ENCODE peak calls at places on chromosomes 13 and 19, in ten cellular contexts. T is GM03348, K is glomerular endothelial cell, O is kidney tubule cell, C is WTC11, P is thoracic aorta, M is adrenal gland, B is foreskin keratinocyte, R is colonic mucosa, S is midbrain. U is an unnamed sample.

GRCh38 chr13:26025196-26025595 is 26.6 kb downstream of the SHISA2 start:
- DNase-seq in T (no peak), K (no peak), O (no peak), C (peak), P (no peak), M (no peak), B (no peak), R (no peak), S (peak), U (no peak)

GRCh38 chr13:110161112-110161897 is 145.7 kb downstream of the COL4A1 start:
- DNase-seq in T (no peak), K (no peak), O (no peak), C (no peak), P (no peak), M (no peak), B (no peak), R (no peak), S (no peak), U (no peak)

GRCh38 chr19:15374796-15375440 is 4.7 kb downstream of the AKAP8 start:
- DNase-seq in T (no peak), K (no peak), O (peak), C (no peak), P (no peak), M (peak), B (no peak), R (no peak), S (no peak), U (no peak)

GRCh38 chr13:27658569-27658968 is 36.9 kb downstream of the POLR1D start:
- DNase-seq in T (peak), K (no peak), O (no peak), C (no peak), P (no peak), M (no peak), B (no peak), R (no peak), S (no peak), U (no peak)

GRCh38 chr19:47110521-47111080 is 3.0 kb downstream of the ZC3H4 start:
- DNase-seq in T (no peak), K (no peak), O (peak), C (no peak), P (no peak), M (no peak), B (no peak), R (peak), S (no peak), U (no peak)

GRCh38 chr19:5567360-5567970 is at the start of gene TINCR:
- DNase-seq in T (no peak), K (no peak), O (no peak), C (peak), P (no peak), M (no peak), B (no peak), R (no peak), S (no peak), U (no peak)

GRCh38 chr19:11361037-11361770 is 6.0 kb downstream of the PLPPR2 start:
- DNase-seq in T (no peak), K (no peak), O (peak), C (peak), P (no peak), M (peak), B (no peak), R (peak), S (no peak), U (peak)

GRCh38 chr13:29909975-29910674 is 59.7 kb upstream of the UBL3 start:
- DNase-seq in T (peak), K (no peak), O (peak), C (no peak), P (no peak), M (no peak), B (peak), R (no peak), S (no peak), U (no peak)

GRCh38 chr13:71865858-71866172 is 1.2 kb downstream of the DACH1 start:
- DNase-seq in T (peak), K (no peak), O (no peak), C (peak), P (no peak), M (peak), B (no peak), R (peak), S (no peak), U (peak)

GRCh38 chr13:98842858-98843481 is 90.5 kb upstream of the SLC15A1 start:
- DNase-seq in T (peak), K (peak), O (peak), C (peak), P (no peak), M (peak), B (peak), R (peak), S (peak), U (peak)

GRCh38 chr13:50417597-50417996 is 402.4 kb downstream of the KCNRG start:
- DNase-seq in T (no peak), K (no peak), O (no peak), C (no peak), P (no peak), M (no peak), B (no peak), R (no peak), S (no peak), U (no peak)

GRCh38 chr19:3980353-3981251 is 4.7 kb downstream of the EEF2 start:
- DNase-seq in T (peak), K (no peak), O (no peak), C (no peak), P (no peak), M (no peak), B (no peak), R (no peak), S (no peak), U (no peak)

GRCh38 chr13:84025828-84026227 is 143.6 kb upstream of the SLITRK1 start:
- DNase-seq in T (no peak), K (no peak), O (no peak), C (no peak), P (no peak), M (no peak), B (no peak), R (no peak), S (no peak), U (no peak)

GRCh38 chr13:95833126-95833525 is 156.2 kb downstream of the DNAJC3 start:
- DNase-seq in T (no peak), K (no peak), O (no peak), C (no peak), P (no peak), M (no peak), B (peak), R (no peak), S (no peak), U (no peak)

GRCh38 chr19:14023404-14024235 is 4.3 kb upstream of the RLN3 start:
- DNase-seq in T (peak), K (no peak), O (peak), C (peak), P (no peak), M (peak), B (no peak), R (peak), S (no peak), U (peak)

GRCh38 chr13:26498524-26499208 is 58.8 kb upstream of the WASF3 start:
- DNase-seq in T (peak), K (no peak), O (peak), C (no peak), P (no peak), M (no peak), B (no peak), R (no peak), S (no peak), U (no peak)

U was measured in progenitor cell of endocrine pancreas.